ENCODE peak calls at places on chromosomes 11 and 22, in five cellular contexts. D is H1, U is SK-N-SH, O is HepG2, N is GM12891. I is an unnamed sample.

GRCh38 chr11:9330387-9331384 is 16.3 kb upstream of the TMEM41B start:
- DNase-seq in D (no peak), U (no peak), O (no peak), N (no peak), I (no peak)

GRCh38 chr11:66172146-66172545 is 96.3 kb upstream of the RAB1B start:
- DNase-seq in D (no peak), U (no peak), O (no peak), N (no peak), I (no peak)

GRCh38 chr11:13884159-13884799 is 78.2 kb upstream of the SPON1 start:
- DNase-seq in D (no peak), U (no peak), O (no peak), N (no peak), I (no peak)

GRCh38 chr11:119306373-119306890 is 10.5 kb downstream of the MCAM start:
- DNase-seq in D (no peak), U (no peak), O (no peak), N (no peak), I (no peak)

GRCh38 chr11:40227730-40228129 is 1231.7 kb downstream of the LRRC4C start:
- DNase-seq in D (no peak), U (no peak), O (no peak), N (no peak), I (no peak)

GRCh38 chr22:40444483-40444787 is 74.0 kb downstream of the SGSM3 start:
- DNase-seq in D (no peak), U (no peak), O (no peak), N (no peak), I (no peak)

GRCh38 chr11:57263351-57263750 is 26.3 kb upstream of the APLNR start:
- DNase-seq in D (no peak), U (no peak), O (no peak), N (no peak), I (no peak)

GRCh38 chr11:131663403-131664200 is 293.2 kb downstream of the NTM start:
- DNase-seq in D (no peak), U (no peak), O (no peak), N (no peak), I (no peak)

GRCh38 chr22:35219012-35219411 is 38.3 kb upstream of the HMGXB4 start:
- DNase-seq in D (no peak), U (no peak), O (no peak), N (no peak), I (no peak)

GRCh38 chr11:133012803-133013202 is 519.5 kb downstream of the OPCML start:
- DNase-seq in D (no peak), U (no peak), O (no peak), N (no peak), I (no peak)

GRCh38 chr11:6505577-6506240 is 8.6 kb downstream of the DNHD1 start:
- DNase-seq in D (no peak), U (peak), O (peak), N (no peak), I (no peak)

GRCh38 chr11:106087815-106088435 is 10.5 kb downstream of the AASDHPPT start:
- DNase-seq in D (no peak), U (peak), O (peak), N (no peak), I (no peak)

GRCh38 chr11:128790200-128790599 is 76.9 kb downstream of the KCNJ1 start:
- DNase-seq in D (no peak), U (no peak), O (no peak), N (no peak), I (no peak)

GRCh38 chr22:37231406-37232139 is 12.5 kb downstream of the RAC2 start:
- DNase-seq in D (no peak), U (peak), O (no peak), N (no peak), I (no peak)

GRCh38 chr22:31629741-31630184 is 32.3 kb downstream of the PISD start:
- DNase-seq in D (no peak), U (no peak), O (no peak), N (no peak), I (no peak)

GRCh38 chr11:66068154-66068821 is 1.8 kb upstream of the PACS1 start:
- DNase-seq in D (peak), U (peak), O (peak), N (no peak), I (peak)

GRCh38 chr11:70628176-70628860 is 230.0 kb downstream of the CTTN start:
- DNase-seq in D (no peak), U (no peak), O (no peak), N (no peak), I (no peak)

GRCh38 chr11:73318501-73319011 is 10.5 kb downstream of the ARHGEF17 start:
- DNase-seq in D (no peak), U (no peak), O (no peak), N (no peak), I (no peak)

GRCh38 chr22:25741692-25742626 is at the start of gene MYO18B:
- DNase-seq in D (no peak), U (no peak), O (no peak), N (no peak), I (no peak)
- TF ChIP-seq POLR2AphosphoS5 in D (no peak), U (no peak), O (no peak), N (no peak), I (no peak)

GRCh38 chr11:94661444-94661843 is 94.3 kb downstream of the PIWIL4 start:
- DNase-seq in D (no peak), U (no peak), O (no peak), N (no peak), I (no peak)

GRCh38 chr11:94662065-94662779 is 95.1 kb downstream of the PIWIL4 start:
- DNase-seq in D (no peak), U (no peak), O (no peak), N (no peak), I (no peak)

GRCh38 chr11:94665116-94665659 is 98.0 kb downstream of the PIWIL4 start:
- DNase-seq in D (peak), U (no peak), O (no peak), N (no peak), I (no peak)

GRCh38 chr11:94666792-94667721 is 99.9 kb downstream of the PIWIL4 start:
- DNase-seq in D (peak), U (no peak), O (no peak), N (no peak), I (no peak)

GRCh38 chr11:94664336-94664735 is 97.2 kb downstream of the PIWIL4 start:
- DNase-seq in D (no peak), U (no peak), O (no peak), N (no peak), I (no peak)
- TF ChIP-seq TAF1 in D (no peak), U (no peak), O (no peak), N (no peak), I (no peak)

DNA sequence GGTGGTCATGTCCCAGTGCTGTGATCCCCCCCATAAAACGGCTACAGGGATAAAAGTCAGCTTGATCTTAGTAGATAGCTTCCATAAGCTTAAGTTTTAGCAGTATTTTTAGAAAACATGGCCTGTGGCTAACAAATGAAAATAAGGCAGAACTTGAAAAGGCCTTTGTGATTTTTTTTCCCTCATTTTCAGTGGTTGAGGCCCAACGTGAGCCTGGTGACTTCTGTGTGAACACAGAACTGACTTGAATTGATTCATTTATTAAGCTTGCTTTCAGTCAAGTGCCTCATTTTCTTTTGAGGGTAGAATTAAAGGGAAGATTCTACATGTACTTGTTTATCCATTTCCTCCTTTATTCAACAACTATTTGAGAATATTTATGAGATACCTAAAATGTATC is 44.6 kb downstream of the CD44 start:
- DNase-seq in D (no peak), U (no peak), O (no peak), N (no peak), I (no peak)
- TF ChIP-seq POLR2AphosphoS5 in D (no peak), U (no peak), O (no peak), N (no peak), I (peak)

GRCh38 chr11:121479355-121479754 is 26.6 kb upstream of the SORL1-AS1 start:
- DNase-seq in D (peak), U (no peak), O (no peak), N (no peak), I (no peak)
- TF ChIP-seq TAF1 in D (no peak), U (no peak), O (no peak), N (no peak), I (no peak)

GRCh38 chr11:18669629-18670162 is 28.9 kb upstream of the TMEM86A start:
- DNase-seq in D (no peak), U (peak), O (no peak), N (no peak), I (no peak)

GRCh38 chr11:18668131-18668530 is 30.4 kb upstream of the TMEM86A start:
- DNase-seq in D (no peak), U (no peak), O (no peak), N (no peak), I (no peak)

GRCh38 chr11:18671246-18671645 is 27.3 kb upstream of the TMEM86A start:
- DNase-seq in D (no peak), U (no peak), O (no peak), N (no peak), I (no peak)

GRCh38 chr11:18669211-18669593 is 29.4 kb upstream of the TMEM86A start:
- DNase-seq in D (no peak), U (no peak), O (no peak), N (no peak), I (no peak)
- TF ChIP-seq POLR2AphosphoS5 in D (no peak), U (no peak), O (no peak), N (no peak), I (no peak)

DNA sequence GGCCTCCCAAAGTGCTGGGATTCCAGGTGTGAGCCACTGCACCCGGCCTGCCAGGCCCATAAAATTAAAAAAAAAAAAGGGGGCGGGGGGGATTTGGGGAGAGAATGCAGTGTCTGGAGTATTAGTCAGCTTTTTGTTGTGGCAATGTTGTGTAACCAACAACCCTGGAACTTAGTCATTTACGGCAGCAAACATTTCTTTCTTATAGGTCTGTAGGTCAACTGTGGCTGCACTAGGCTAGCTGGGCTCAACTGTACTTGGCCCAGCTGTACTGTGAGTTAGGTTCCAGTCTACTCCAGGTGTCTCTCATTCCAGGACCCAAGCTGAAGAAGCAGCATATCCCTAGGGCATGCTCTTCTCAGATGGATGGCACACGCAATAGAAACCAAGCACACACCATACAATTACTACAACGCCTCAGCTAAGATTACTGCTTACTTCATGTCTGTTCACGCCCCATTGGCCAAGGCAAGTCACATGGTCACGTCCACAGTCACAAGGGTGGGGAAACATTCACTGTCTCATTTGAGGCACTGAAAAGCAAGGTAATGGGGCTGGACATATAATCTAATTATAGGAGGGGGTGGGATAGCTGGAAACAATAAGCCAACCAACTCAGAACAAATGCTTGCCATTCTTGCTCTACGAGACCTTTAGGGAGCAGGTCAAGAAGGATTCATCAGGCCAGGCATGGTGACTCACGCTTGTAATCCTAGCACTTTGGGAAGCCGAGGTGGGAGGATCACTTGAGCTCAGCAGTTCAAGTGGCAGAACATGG is 10.4 kb upstream of the SPINDOC start:
- DNase-seq in D (no peak), U (no peak), O (no peak), N (no peak), I (no peak)
- TF ChIP-seq TAF1 in D (no peak), U (no peak), O (no peak), N (no peak), I (no peak)

GRCh38 chr11:102680945-102681344 is 24.6 kb downstream of the MMP27 start:
- DNase-seq in D (no peak), U (no peak), O (no peak), N (no peak), I (no peak)
- TF ChIP-seq POLR2AphosphoS5 in D (no peak), U (no peak), O (no peak), N (no peak), I (no peak)

I was measured in GM12892.